ENCODE peak calls at places on chromosomes 2 and 18, in seven cellular contexts. One of them, this sample, is unnamed.

GRCh38 chr2:166784296-166784946 is 103.9 kb upstream of the XIRP2 start:
- DNase-seq in body of pancreas: no peak
- DNase-seq in epithelial cell of esophagus: no peak
- DNase-seq in Caco-2: no peak
- DNase-seq in heart right ventricle: no peak
- DNase-seq in transverse colon: no peak
- DNase-seq in fibroblast of lung: no peak
- DNase-seq in this sample: no peak

GRCh38 chr18:47280121-47280520 is 28.7 kb upstream of the SKOR2 start:
- DNase-seq in Caco-2: no peak
- DNase-seq in body of pancreas: no peak
- DNase-seq in heart right ventricle: no peak
- DNase-seq in transverse colon: no peak
- DNase-seq in epithelial cell of esophagus: no peak
- DNase-seq in fibroblast of lung: no peak
- DNase-seq in this sample: no peak

GRCh38 chr2:84454581-84454980 is 4.5 kb downstream of the SUCLG1 start:
- DNase-seq in body of pancreas: no peak
- DNase-seq in fibroblast of lung: no peak
- DNase-seq in epithelial cell of esophagus: no peak
- DNase-seq in Caco-2: no peak
- DNase-seq in transverse colon: no peak
- DNase-seq in heart right ventricle: no peak
- DNase-seq in this sample: no peak

GRCh38 chr2:239211391-239212094 is 189.3 kb downstream of the HDAC4 start:
- DNase-seq in transverse colon: no peak
- DNase-seq in Caco-2: no peak
- DNase-seq in epithelial cell of esophagus: no peak
- DNase-seq in fibroblast of lung: no peak
- DNase-seq in body of pancreas: no peak
- DNase-seq in heart right ventricle: no peak
- DNase-seq in this sample: no peak

GRCh38 chr2:222292113-222292737 is 6.6 kb downstream of the PAX3 start:
- DNase-seq in body of pancreas: no peak
- DNase-seq in fibroblast of lung: no peak
- DNase-seq in transverse colon: no peak
- DNase-seq in heart right ventricle: no peak
- DNase-seq in epithelial cell of esophagus: no peak
- DNase-seq in Caco-2: no peak
- DNase-seq in this sample: no peak

GRCh38 chr2:177078843-177079242 is 133.8 kb upstream of the HNRNPA3 start:
- DNase-seq in body of pancreas: no peak
- DNase-seq in transverse colon: no peak
- DNase-seq in fibroblast of lung: no peak
- DNase-seq in Caco-2: no peak
- DNase-seq in epithelial cell of esophagus: no peak
- DNase-seq in heart right ventricle: no peak
- DNase-seq in this sample: no peak

GRCh38 chr18:25005602-25006375 is 346.2 kb downstream of the ZNF521 start:
- DNase-seq in heart right ventricle: no peak
- DNase-seq in transverse colon: no peak
- DNase-seq in fibroblast of lung: peak
- DNase-seq in body of pancreas: no peak
- DNase-seq in Caco-2: no peak
- DNase-seq in epithelial cell of esophagus: peak
- DNase-seq in this sample: peak

GRCh38 chr2:41728757-41729338 is 319.0 kb upstream of the PKDCC start:
- DNase-seq in epithelial cell of esophagus: no peak
- DNase-seq in fibroblast of lung: no peak
- DNase-seq in transverse colon: no peak
- DNase-seq in body of pancreas: no peak
- DNase-seq in heart right ventricle: no peak
- DNase-seq in Caco-2: no peak
- DNase-seq in this sample: no peak

GRCh38 chr18:36724591-36725001 is 104.2 kb downstream of the TPGS2 start:
- DNase-seq in heart right ventricle: no peak
- DNase-seq in transverse colon: no peak
- DNase-seq in body of pancreas: peak
- DNase-seq in fibroblast of lung: no peak
- DNase-seq in Caco-2: no peak
- DNase-seq in epithelial cell of esophagus: no peak
- DNase-seq in this sample: peak

GRCh38 chr2:196592331-196592911 is 47.1 kb upstream of the CCDC150 start:
- DNase-seq in epithelial cell of esophagus: peak
- DNase-seq in body of pancreas: peak
- DNase-seq in heart right ventricle: peak
- DNase-seq in Caco-2: no peak
- DNase-seq in transverse colon: no peak
- DNase-seq in fibroblast of lung: peak
- DNase-seq in this sample: peak

GRCh38 chr2:36734304-36734703 is 37.8 kb downstream of the VIT start:
- DNase-seq in body of pancreas: no peak
- DNase-seq in transverse colon: no peak
- DNase-seq in Caco-2: no peak
- DNase-seq in fibroblast of lung: peak
- DNase-seq in heart right ventricle: no peak
- DNase-seq in epithelial cell of esophagus: peak
- DNase-seq in this sample: no peak

GRCh38 chr18:74183110-74183509 is 34.8 kb downstream of the TIMM21 start:
- DNase-seq in body of pancreas: no peak
- DNase-seq in fibroblast of lung: no peak
- DNase-seq in Caco-2: no peak
- DNase-seq in epithelial cell of esophagus: no peak
- DNase-seq in transverse colon: no peak
- DNase-seq in heart right ventricle: no peak
- DNase-seq in this sample: no peak

GRCh38 chr18:76741346-76741745 is 81.0 kb upstream of the ZNF236 start:
- DNase-seq in Caco-2: no peak
- DNase-seq in transverse colon: no peak
- DNase-seq in body of pancreas: no peak
- DNase-seq in epithelial cell of esophagus: peak
- DNase-seq in heart right ventricle: no peak
- DNase-seq in fibroblast of lung: no peak
- DNase-seq in this sample: no peak

GRCh38 chr2:23482607-23483006 is 97.6 kb downstream of the KLHL29 start:
- DNase-seq in epithelial cell of esophagus: no peak
- DNase-seq in transverse colon: no peak
- DNase-seq in heart right ventricle: no peak
- DNase-seq in fibroblast of lung: no peak
- DNase-seq in body of pancreas: no peak
- DNase-seq in Caco-2: no peak
- DNase-seq in this sample: no peak

GRCh38 chr2:68849579-68850030 is 21.6 kb downstream of the BMP10 start:
- DNase-seq in epithelial cell of esophagus: no peak
- DNase-seq in Caco-2: no peak
- DNase-seq in transverse colon: no peak
- DNase-seq in heart right ventricle: no peak
- DNase-seq in body of pancreas: no peak
- DNase-seq in fibroblast of lung: peak
- DNase-seq in this sample: no peak

GRCh38 chr2:106294182-106294581 is 100.1 kb upstream of the UXS1 start:
- DNase-seq in heart right ventricle: no peak
- DNase-seq in fibroblast of lung: no peak
- DNase-seq in body of pancreas: no peak
- DNase-seq in Caco-2: no peak
- DNase-seq in transverse colon: no peak
- DNase-seq in epithelial cell of esophagus: no peak
- DNase-seq in this sample: no peak

GRCh38 chr2:73730810-73731209 is 6.3 kb downstream of the TPRKB start:
- DNase-seq in Caco-2: no peak
- DNase-seq in fibroblast of lung: no peak
- DNase-seq in epithelial cell of esophagus: no peak
- DNase-seq in body of pancreas: no peak
- DNase-seq in heart right ventricle: peak
- DNase-seq in transverse colon: no peak
- DNase-seq in this sample: no peak

GRCh38 chr2:1687254-1687653 is 57.1 kb downstream of the PXDN start:
- DNase-seq in Caco-2: no peak
- DNase-seq in heart right ventricle: no peak
- DNase-seq in fibroblast of lung: no peak
- DNase-seq in transverse colon: no peak
- DNase-seq in epithelial cell of esophagus: peak
- DNase-seq in body of pancreas: no peak
- DNase-seq in this sample: no peak

GRCh38 chr2:226483745-226484619 is 315.6 kb downstream of the IRS1 start:
- DNase-seq in transverse colon: no peak
- DNase-seq in Caco-2: peak
- DNase-seq in body of pancreas: no peak
- DNase-seq in fibroblast of lung: peak
- DNase-seq in heart right ventricle: no peak
- DNase-seq in epithelial cell of esophagus: no peak
- DNase-seq in this sample: peak

GRCh38 chr2:238720232-238720672 is 127.6 kb upstream of the TWIST2 start:
- DNase-seq in body of pancreas: peak
- DNase-seq in transverse colon: peak
- DNase-seq in epithelial cell of esophagus: peak
- DNase-seq in Caco-2: no peak
- DNase-seq in fibroblast of lung: peak
- DNase-seq in heart right ventricle: peak
- DNase-seq in this sample: no peak

GRCh38 chr2:173462908-173463840 is 108.5 kb downstream of the CDCA7 start:
- DNase-seq in transverse colon: peak
- DNase-seq in body of pancreas: no peak
- DNase-seq in Caco-2: no peak
- DNase-seq in epithelial cell of esophagus: no peak
- DNase-seq in fibroblast of lung: no peak
- DNase-seq in heart right ventricle: no peak
- DNase-seq in this sample: no peak

GRCh38 chr2:128347701-128348504 is 29.2 kb upstream of the HS6ST1 start:
- DNase-seq in heart right ventricle: peak
- DNase-seq in body of pancreas: peak
- DNase-seq in Caco-2: no peak
- DNase-seq in transverse colon: peak
- DNase-seq in epithelial cell of esophagus: no peak
- DNase-seq in fibroblast of lung: peak
- DNase-seq in this sample: peak

GRCh38 chr2:669323-669722 is 7.9 kb downstream of the TMEM18 start:
- DNase-seq in epithelial cell of esophagus: no peak
- DNase-seq in transverse colon: no peak
- DNase-seq in Caco-2: no peak
- DNase-seq in heart right ventricle: no peak
- DNase-seq in body of pancreas: no peak
- DNase-seq in fibroblast of lung: peak
- DNase-seq in this sample: peak

GRCh38 chr18:50272593-50272992 is 6.3 kb upstream of the CFAP53 start:
- DNase-seq in epithelial cell of esophagus: no peak
- DNase-seq in fibroblast of lung: no peak
- DNase-seq in transverse colon: no peak
- DNase-seq in body of pancreas: no peak
- DNase-seq in heart right ventricle: no peak
- DNase-seq in Caco-2: no peak
- DNase-seq in this sample: no peak

GRCh38 chr2:231386446-231386845 is 9.1 kb upstream of the B3GNT7 start:
- DNase-seq in fibroblast of lung: peak
- DNase-seq in body of pancreas: no peak
- DNase-seq in transverse colon: no peak
- DNase-seq in Caco-2: no peak
- DNase-seq in heart right ventricle: no peak
- DNase-seq in epithelial cell of esophagus: peak
- DNase-seq in this sample: peak

DNA sequence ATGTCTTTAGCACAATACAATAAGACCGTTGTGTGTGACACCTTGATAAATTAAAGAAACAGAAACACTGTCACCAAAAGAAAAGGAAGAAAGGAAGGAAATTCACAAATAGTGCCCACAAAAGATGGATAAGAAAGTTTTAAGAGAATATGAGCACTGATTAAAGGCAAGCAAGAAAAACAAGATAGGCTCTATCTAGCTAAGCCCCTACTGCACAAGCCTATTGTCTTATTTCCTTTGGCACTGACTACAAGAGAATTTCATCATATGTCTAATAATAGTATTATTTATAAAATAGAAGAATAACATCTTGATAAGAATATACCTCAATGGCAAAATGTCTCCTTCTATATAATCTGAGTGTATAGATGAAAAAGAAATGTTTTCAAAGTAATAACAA is 335.7 kb downstream of the NCKAP5 start:
- DNase-seq in transverse colon: no peak
- DNase-seq in Caco-2: no peak
- DNase-seq in body of pancreas: no peak
- DNase-seq in epithelial cell of esophagus: no peak
- DNase-seq in heart right ventricle: no peak
- DNase-seq in fibroblast of lung: no peak
- DNase-seq in this sample: no peak
- TF ChIP-seq CTCF in transverse colon: no peak
- TF ChIP-seq CTCF in Caco-2: no peak
- TF ChIP-seq CTCF in body of pancreas: no peak
- TF ChIP-seq CTCF in epithelial cell of esophagus: no peak
- TF ChIP-seq CTCF in heart right ventricle: no peak
- TF ChIP-seq CTCF in fibroblast of lung: no peak
- TF ChIP-seq CTCF in this sample: no peak

DNA sequence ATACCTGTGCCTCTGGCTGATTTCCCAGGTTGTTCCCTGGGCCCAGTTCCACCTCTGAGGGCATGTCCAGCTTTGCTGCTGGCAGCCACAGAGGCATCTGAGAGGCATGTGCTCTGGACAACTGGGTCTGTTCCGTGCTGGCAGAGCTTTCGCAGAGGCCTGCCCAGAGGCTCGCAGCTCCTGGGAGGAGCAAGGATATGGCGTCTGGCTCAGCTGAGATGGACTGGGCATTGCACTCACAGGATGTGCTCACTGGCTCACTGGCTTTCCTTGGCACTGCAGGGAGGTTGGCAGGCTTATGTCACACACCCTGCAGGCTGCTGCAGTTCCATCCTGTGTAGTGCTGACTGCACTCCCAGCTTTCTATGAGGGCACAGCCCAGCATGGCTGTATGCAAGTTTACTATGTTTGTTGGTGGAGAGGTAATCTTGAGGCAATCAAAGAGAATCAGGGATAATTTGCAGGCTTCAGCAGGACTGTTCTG is 172.3 kb downstream of the PRKCE start:
- DNase-seq in fibroblast of lung: no peak
- DNase-seq in transverse colon: peak
- DNase-seq in epithelial cell of esophagus: peak
- DNase-seq in heart right ventricle: peak
- DNase-seq in body of pancreas: peak
- DNase-seq in Caco-2: no peak
- DNase-seq in this sample: peak
- TF ChIP-seq CTCF in fibroblast of lung: no peak
- TF ChIP-seq CTCF in transverse colon: no peak
- TF ChIP-seq CTCF in epithelial cell of esophagus: peak
- TF ChIP-seq CTCF in heart right ventricle: no peak
- TF ChIP-seq CTCF in body of pancreas: no peak
- TF ChIP-seq CTCF in Caco-2: no peak
- TF ChIP-seq CTCF in this sample: no peak

DNA sequence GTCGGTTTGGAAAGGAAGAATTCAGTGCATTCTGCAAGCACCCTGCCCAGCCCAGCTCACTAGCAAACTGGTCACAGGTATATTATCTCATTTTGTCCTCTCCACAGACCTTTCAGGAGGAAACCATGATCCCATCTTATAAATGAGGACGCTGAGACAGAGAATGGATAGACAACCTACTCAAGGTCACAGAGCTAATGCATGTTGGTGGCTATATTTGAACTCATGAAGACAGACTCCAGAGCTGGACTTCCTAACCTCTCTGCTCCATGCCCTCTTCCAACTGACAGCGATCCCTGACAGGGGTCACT is 29.5 kb downstream of the SERPINB5 start:
- DNase-seq in body of pancreas: no peak
- DNase-seq in Caco-2: no peak
- DNase-seq in fibroblast of lung: no peak
- DNase-seq in epithelial cell of esophagus: no peak
- DNase-seq in heart right ventricle: no peak
- DNase-seq in transverse colon: no peak
- DNase-seq in this sample: no peak
- TF ChIP-seq CTCF in body of pancreas: no peak
- TF ChIP-seq CTCF in Caco-2: no peak
- TF ChIP-seq CTCF in fibroblast of lung: no peak
- TF ChIP-seq CTCF in epithelial cell of esophagus: no peak
- TF ChIP-seq CTCF in heart right ventricle: no peak
- TF ChIP-seq CTCF in transverse colon: no peak
- TF ChIP-seq CTCF in this sample: no peak

GRCh38 chr2:58708565-58708964 is 467.4 kb upstream of the FANCL start:
- DNase-seq in Caco-2: no peak
- DNase-seq in heart right ventricle: no peak
- DNase-seq in body of pancreas: no peak
- DNase-seq in transverse colon: no peak
- DNase-seq in epithelial cell of esophagus: no peak
- DNase-seq in fibroblast of lung: no peak
- DNase-seq in this sample: no peak
- TF ChIP-seq CTCF in Caco-2: no peak
- TF ChIP-seq CTCF in heart right ventricle: no peak
- TF ChIP-seq CTCF in body of pancreas: no peak
- TF ChIP-seq CTCF in transverse colon: no peak
- TF ChIP-seq CTCF in epithelial cell of esophagus: peak
- TF ChIP-seq CTCF in fibroblast of lung: no peak
- TF ChIP-seq CTCF in this sample: no peak